ENCODE peak calls at places on chromosomes 5 and 9, in ten cellular contexts. T is keratinocyte; S is stimulated activated CD8-positive, alpha-beta memory T cell treated with anti-CD3 and anti-CD28 coated beads, Interleukin-2, amount 100 ng/mL, for 1 hour; Y is neural crest cell; E is stimulated activated CD4-positive, alpha-beta T cell treated with anti-CD3 and anti-CD28 coated beads, TNF-alpha, amount 100 ng/mL, for 4 hours; G is GM19239; I is EH; O is aorta; A is GM12892; X is T-cell. Z is an unnamed sample.

GRCh38 chr5:2817031-2817603 is 65.6 kb upstream of the IRX2 start:
- DNase-seq in A (no peak), G (no peak), S (no peak), I (no peak), O (no peak), X (no peak), E (no peak), T (no peak), Y (no peak), Z (no peak)

GRCh38 chr9:137757613-137758029 is 120.0 kb upstream of the CACNA1B start:
- DNase-seq in O (no peak), I (peak; percentile 89), S (no peak), A (no peak), X (peak; percentile 20), T (no peak), E (no peak), G (peak; percentile 56), Y (no peak), Z (no peak)

GRCh38 chr5:79564798-79565279 is 47.4 kb upstream of the TENT2 start:
- DNase-seq in O (no peak), X (no peak), G (no peak), Y (no peak), A (no peak), S (no peak), I (no peak), E (no peak), T (no peak), Z (no peak)

GRCh38 chr5:102290004-102290403 is 6.1 kb downstream of the SLCO4C1 start:
- DNase-seq in O (no peak), Y (no peak), S (no peak), T (no peak), I (no peak), A (no peak), X (no peak), E (no peak), G (no peak), Z (no peak)

GRCh38 chr5:56569051-56569450 is 246.3 kb upstream of the MAP3K1 start:
- DNase-seq in I (peak; percentile 82), S (no peak), T (no peak), E (no peak), G (no peak), A (no peak), O (no peak), X (no peak), Y (no peak), Z (no peak)

GRCh38 chr9:2722715-2723114 is 5.4 kb downstream of the KCNV2 start:
- DNase-seq in G (no peak), A (no peak), S (no peak), O (no peak), I (peak; percentile 74), E (no peak), T (peak; percentile 75), X (no peak), Y (no peak), Z (no peak)

GRCh38 chr5:174518512-174518911 is 205.9 kb upstream of the MSX2 start:
- DNase-seq in O (no peak), A (no peak), E (no peak), I (peak; percentile 46), S (no peak), Y (no peak), X (no peak), G (no peak), T (no peak), Z (no peak)

GRCh38 chr5:25955337-25955736 is 1083.0 kb downstream of the CDH9 start:
- DNase-seq in X (no peak), S (no peak), E (no peak), I (no peak), A (no peak), O (no peak), G (no peak), T (no peak), Y (no peak), Z (no peak)

GRCh38 chr5:113244966-113245365 is 189.8 kb downstream of the TSSK1B start:
- DNase-seq in S (no peak), A (no peak), X (no peak), Y (no peak), T (no peak), G (no peak), O (no peak), E (no peak), I (no peak), Z (no peak)

Z was measured in activated T-helper 9 cell treated with anti-CD3 and anti-CD28 coated beads, Interleukin-2, amount 50 U/mL, for 16 hours.